ENCODE peak calls at places on chromosome 5, in nine cellular contexts. One of them, this sample, is unnamed.

GRCh38 chr5:115785395-115786009 is 31.0 kb downstream of the CDO1 start:
- DNase-seq in tibial artery: no peak
- DNase-seq in NAMALWA: no peak
- DNase-seq in activated CD4-positive, alpha-beta T cell treated with anti-CD3 and anti-CD28 coated beads, Interleukin-2, amount 50 U/mL, for 4 hours: no peak
- DNase-seq in skeletal muscle cell: no peak
- DNase-seq in effector memory CD8-positive, alpha-beta T cell: no peak
- DNase-seq in cardiac septum: no peak
- DNase-seq in right lobe of liver: no peak
- DNase-seq in A172: no peak
- DNase-seq in this sample: no peak

GRCh38 chr5:153081385-153081784 is 409.1 kb upstream of the GRIA1 start:
- DNase-seq in tibial artery: no peak
- DNase-seq in NAMALWA: no peak
- DNase-seq in activated CD4-positive, alpha-beta T cell treated with anti-CD3 and anti-CD28 coated beads, Interleukin-2, amount 50 U/mL, for 4 hours: no peak
- DNase-seq in skeletal muscle cell: peak
- DNase-seq in effector memory CD8-positive, alpha-beta T cell: no peak
- DNase-seq in cardiac septum: no peak
- DNase-seq in right lobe of liver: no peak
- DNase-seq in A172: no peak
- DNase-seq in this sample: no peak

GRCh38 chr5:151270599-151270998 is 17.6 kb downstream of the GM2A start:
- DNase-seq in tibial artery: no peak
- DNase-seq in NAMALWA: no peak
- DNase-seq in activated CD4-positive, alpha-beta T cell treated with anti-CD3 and anti-CD28 coated beads, Interleukin-2, amount 50 U/mL, for 4 hours: no peak
- DNase-seq in skeletal muscle cell: peak
- DNase-seq in effector memory CD8-positive, alpha-beta T cell: no peak
- DNase-seq in cardiac septum: no peak
- DNase-seq in right lobe of liver: no peak
- DNase-seq in A172: peak
- DNase-seq in this sample: no peak

GRCh38 chr5:9239626-9240025 is 306.2 kb downstream of the SEMA5A start:
- DNase-seq in tibial artery: no peak
- DNase-seq in NAMALWA: no peak
- DNase-seq in activated CD4-positive, alpha-beta T cell treated with anti-CD3 and anti-CD28 coated beads, Interleukin-2, amount 50 U/mL, for 4 hours: no peak
- DNase-seq in skeletal muscle cell: no peak
- DNase-seq in effector memory CD8-positive, alpha-beta T cell: no peak
- DNase-seq in cardiac septum: no peak
- DNase-seq in right lobe of liver: no peak
- DNase-seq in A172: no peak
- DNase-seq in this sample: no peak

GRCh38 chr5:39712316-39713223 is 287.8 kb upstream of the DAB2 start:
- DNase-seq in tibial artery: no peak
- DNase-seq in NAMALWA: no peak
- DNase-seq in activated CD4-positive, alpha-beta T cell treated with anti-CD3 and anti-CD28 coated beads, Interleukin-2, amount 50 U/mL, for 4 hours: no peak
- DNase-seq in skeletal muscle cell: no peak
- DNase-seq in effector memory CD8-positive, alpha-beta T cell: no peak
- DNase-seq in cardiac septum: no peak
- DNase-seq in right lobe of liver: no peak
- DNase-seq in A172: no peak
- DNase-seq in this sample: no peak

GRCh38 chr5:115507682-115508081 is 36.9 kb downstream of the FEM1C start:
- DNase-seq in tibial artery: no peak
- DNase-seq in NAMALWA: no peak
- DNase-seq in activated CD4-positive, alpha-beta T cell treated with anti-CD3 and anti-CD28 coated beads, Interleukin-2, amount 50 U/mL, for 4 hours: no peak
- DNase-seq in skeletal muscle cell: peak
- DNase-seq in effector memory CD8-positive, alpha-beta T cell: no peak
- DNase-seq in cardiac septum: no peak
- DNase-seq in right lobe of liver: no peak
- DNase-seq in A172: no peak
- DNase-seq in this sample: peak

GRCh38 chr5:63563008-63563917 is 399.0 kb downstream of the HTR1A start:
- DNase-seq in tibial artery: no peak
- DNase-seq in NAMALWA: no peak
- DNase-seq in activated CD4-positive, alpha-beta T cell treated with anti-CD3 and anti-CD28 coated beads, Interleukin-2, amount 50 U/mL, for 4 hours: no peak
- DNase-seq in skeletal muscle cell: no peak
- DNase-seq in effector memory CD8-positive, alpha-beta T cell: no peak
- DNase-seq in cardiac septum: no peak
- DNase-seq in right lobe of liver: no peak
- DNase-seq in A172: no peak
- DNase-seq in this sample: no peak

GRCh38 chr5:134438641-134439621 is 27.2 kb upstream of the CDKN2AIPNL start:
- DNase-seq in tibial artery: peak
- DNase-seq in NAMALWA: no peak
- DNase-seq in activated CD4-positive, alpha-beta T cell treated with anti-CD3 and anti-CD28 coated beads, Interleukin-2, amount 50 U/mL, for 4 hours: no peak
- DNase-seq in skeletal muscle cell: peak
- DNase-seq in effector memory CD8-positive, alpha-beta T cell: no peak
- DNase-seq in cardiac septum: peak
- DNase-seq in right lobe of liver: peak
- DNase-seq in A172: peak
- DNase-seq in this sample: peak

GRCh38 chr5:14787801-14788579 is 83.6 kb downstream of the ANKH start:
- DNase-seq in tibial artery: no peak
- DNase-seq in NAMALWA: no peak
- DNase-seq in activated CD4-positive, alpha-beta T cell treated with anti-CD3 and anti-CD28 coated beads, Interleukin-2, amount 50 U/mL, for 4 hours: no peak
- DNase-seq in skeletal muscle cell: no peak
- DNase-seq in effector memory CD8-positive, alpha-beta T cell: no peak
- DNase-seq in cardiac septum: no peak
- DNase-seq in right lobe of liver: no peak
- DNase-seq in A172: no peak
- DNase-seq in this sample: no peak

GRCh38 chr5:151164687-151165392 is 7.3 kb upstream of the ANXA6 start:
- DNase-seq in tibial artery: peak
- DNase-seq in NAMALWA: peak
- DNase-seq in activated CD4-positive, alpha-beta T cell treated with anti-CD3 and anti-CD28 coated beads, Interleukin-2, amount 50 U/mL, for 4 hours: peak
- DNase-seq in skeletal muscle cell: no peak
- DNase-seq in effector memory CD8-positive, alpha-beta T cell: peak
- DNase-seq in cardiac septum: peak
- DNase-seq in right lobe of liver: peak
- DNase-seq in A172: peak
- DNase-seq in this sample: peak

GRCh38 chr5:139283252-139284166 is 10.0 kb upstream of the MATR3 start:
- DNase-seq in tibial artery: no peak
- DNase-seq in NAMALWA: no peak
- DNase-seq in activated CD4-positive, alpha-beta T cell treated with anti-CD3 and anti-CD28 coated beads, Interleukin-2, amount 50 U/mL, for 4 hours: no peak
- DNase-seq in skeletal muscle cell: no peak
- DNase-seq in effector memory CD8-positive, alpha-beta T cell: no peak
- DNase-seq in cardiac septum: no peak
- DNase-seq in right lobe of liver: no peak
- DNase-seq in A172: no peak
- DNase-seq in this sample: no peak